ENCODE peak calls at places on chromosomes 2 and 18, in eight cellular contexts. One of them, this sample, is unnamed.

GRCh38 chr2:113720167-113720566 is 36.3 kb downstream of the SLC35F5 start:
- DNase-seq in GM23338: peak; percentile 34
- DNase-seq in foreskin fibroblast: no peak
- DNase-seq in mesothelial cell of epicardium: no peak
- DNase-seq in nephron progenitor cell: no peak
- DNase-seq in sigmoid colon: no peak
- DNase-seq in GM20000: no peak
- DNase-seq in fibroblast of mammary gland: peak; percentile 25
- DNase-seq in this sample: no peak

GRCh38 chr18:13361422-13361821 is 142.9 kb downstream of the LDLRAD4 start:
- DNase-seq in foreskin fibroblast: no peak
- DNase-seq in GM23338: no peak
- DNase-seq in GM20000: no peak
- DNase-seq in nephron progenitor cell: no peak
- DNase-seq in fibroblast of mammary gland: no peak
- DNase-seq in mesothelial cell of epicardium: no peak
- DNase-seq in sigmoid colon: no peak
- DNase-seq in this sample: no peak

GRCh38 chr2:155145758-155146229 is 447.3 kb downstream of the KCNJ3 start:
- DNase-seq in GM20000: peak; percentile 54
- DNase-seq in sigmoid colon: no peak
- DNase-seq in fibroblast of mammary gland: no peak
- DNase-seq in mesothelial cell of epicardium: no peak
- DNase-seq in nephron progenitor cell: no peak
- DNase-seq in foreskin fibroblast: no peak
- DNase-seq in GM23338: no peak
- DNase-seq in this sample: no peak

GRCh38 chr2:12303181-12304030 is 413.3 kb upstream of the TRIB2 start:
- DNase-seq in fibroblast of mammary gland: peak; percentile 96
- DNase-seq in foreskin fibroblast: peak; percentile 90
- DNase-seq in sigmoid colon: no peak
- DNase-seq in GM23338: no peak
- DNase-seq in nephron progenitor cell: no peak
- DNase-seq in mesothelial cell of epicardium: no peak
- DNase-seq in GM20000: no peak
- DNase-seq in this sample: peak; percentile 87

GRCh38 chr18:55588001-55588875 is at the start of gene TCF4:
- DNase-seq in GM20000: peak; percentile 50
- DNase-seq in foreskin fibroblast: peak; percentile 15
- DNase-seq in nephron progenitor cell: peak; percentile 79
- DNase-seq in mesothelial cell of epicardium: peak; percentile 66
- DNase-seq in sigmoid colon: peak; percentile 80
- DNase-seq in fibroblast of mammary gland: peak; percentile 50
- DNase-seq in GM23338: peak; percentile 73
- DNase-seq in this sample: peak; percentile 87

GRCh38 chr2:25228848-25229674 is 60.7 kb upstream of the POMC start:
- DNase-seq in foreskin fibroblast: peak; percentile 71
- DNase-seq in sigmoid colon: peak; percentile 90
- DNase-seq in GM23338: peak; percentile 94
- DNase-seq in nephron progenitor cell: peak; percentile 79
- DNase-seq in GM20000: peak; percentile 69
- DNase-seq in mesothelial cell of epicardium: peak; percentile 64
- DNase-seq in fibroblast of mammary gland: peak; percentile 76
- DNase-seq in this sample: peak; percentile 87

GRCh38 chr2:177334940-177335543 is 57.5 kb upstream of the AGPS start:
- DNase-seq in GM20000: peak; percentile 39
- DNase-seq in sigmoid colon: no peak
- DNase-seq in mesothelial cell of epicardium: no peak
- DNase-seq in foreskin fibroblast: peak; percentile 20
- DNase-seq in GM23338: peak; percentile 82
- DNase-seq in fibroblast of mammary gland: peak; percentile 56
- DNase-seq in nephron progenitor cell: peak; percentile 32
- DNase-seq in this sample: no peak

GRCh38 chr18:44792456-44793080 is 111.9 kb downstream of the SETBP1 start:
- DNase-seq in nephron progenitor cell: no peak
- DNase-seq in fibroblast of mammary gland: no peak
- DNase-seq in GM20000: no peak
- DNase-seq in foreskin fibroblast: no peak
- DNase-seq in mesothelial cell of epicardium: no peak
- DNase-seq in GM23338: no peak
- DNase-seq in sigmoid colon: no peak
- DNase-seq in this sample: no peak

GRCh38 chr18:49880656-49881055 is 67.3 kb upstream of the ACAA2 start:
- DNase-seq in GM23338: no peak
- DNase-seq in mesothelial cell of epicardium: no peak
- DNase-seq in fibroblast of mammary gland: no peak
- DNase-seq in GM20000: no peak
- DNase-seq in foreskin fibroblast: no peak
- DNase-seq in nephron progenitor cell: no peak
- DNase-seq in sigmoid colon: no peak
- DNase-seq in this sample: no peak

GRCh38 chr2:233098615-233099014 is 38.5 kb downstream of the INPP5D start:
- DNase-seq in foreskin fibroblast: no peak
- DNase-seq in nephron progenitor cell: peak; percentile 34
- DNase-seq in GM20000: no peak
- DNase-seq in sigmoid colon: peak; percentile 39
- DNase-seq in GM23338: peak; percentile 73
- DNase-seq in fibroblast of mammary gland: peak; percentile 14
- DNase-seq in mesothelial cell of epicardium: no peak
- DNase-seq in this sample: no peak
- TF ChIP-seq CTCF in foreskin fibroblast: no peak
- TF ChIP-seq CTCF in nephron progenitor cell: no peak
- TF ChIP-seq CTCF in GM20000: peak; percentile 21
- TF ChIP-seq CTCF in sigmoid colon: no peak
- TF ChIP-seq CTCF in GM23338: peak; percentile 84
- TF ChIP-seq CTCF in fibroblast of mammary gland: peak; percentile 35
- TF ChIP-seq CTCF in mesothelial cell of epicardium: no peak
- TF ChIP-seq CTCF in this sample: peak; percentile 46

GRCh38 chr2:213490087-213490486 is 205.8 kb downstream of the SPAG16 start:
- DNase-seq in nephron progenitor cell: no peak
- DNase-seq in sigmoid colon: no peak
- DNase-seq in mesothelial cell of epicardium: no peak
- DNase-seq in foreskin fibroblast: no peak
- DNase-seq in GM23338: peak; percentile 1
- DNase-seq in GM20000: no peak
- DNase-seq in fibroblast of mammary gland: no peak
- DNase-seq in this sample: no peak
- TF ChIP-seq CTCF in nephron progenitor cell: no peak
- TF ChIP-seq CTCF in sigmoid colon: no peak
- TF ChIP-seq CTCF in mesothelial cell of epicardium: no peak
- TF ChIP-seq CTCF in foreskin fibroblast: no peak
- TF ChIP-seq CTCF in GM23338: peak; percentile 36
- TF ChIP-seq CTCF in GM20000: no peak
- TF ChIP-seq CTCF in fibroblast of mammary gland: no peak
- TF ChIP-seq CTCF in this sample: peak; percentile 38

GRCh38 chr2:98148968-98149697 is 62.2 kb downstream of the VWA3B start:
- DNase-seq in foreskin fibroblast: peak; percentile 32
- DNase-seq in GM23338: peak; percentile 56
- DNase-seq in sigmoid colon: no peak
- DNase-seq in fibroblast of mammary gland: peak; percentile 62
- DNase-seq in GM20000: no peak
- DNase-seq in mesothelial cell of epicardium: no peak
- DNase-seq in nephron progenitor cell: no peak
- DNase-seq in this sample: no peak
- TF ChIP-seq CTCF in foreskin fibroblast: no peak
- TF ChIP-seq CTCF in GM23338: no peak
- TF ChIP-seq CTCF in sigmoid colon: no peak
- TF ChIP-seq CTCF in fibroblast of mammary gland: no peak
- TF ChIP-seq CTCF in GM20000: no peak
- TF ChIP-seq CTCF in mesothelial cell of epicardium: no peak
- TF ChIP-seq CTCF in nephron progenitor cell: no peak
- TF ChIP-seq CTCF in this sample: no peak

DNA sequence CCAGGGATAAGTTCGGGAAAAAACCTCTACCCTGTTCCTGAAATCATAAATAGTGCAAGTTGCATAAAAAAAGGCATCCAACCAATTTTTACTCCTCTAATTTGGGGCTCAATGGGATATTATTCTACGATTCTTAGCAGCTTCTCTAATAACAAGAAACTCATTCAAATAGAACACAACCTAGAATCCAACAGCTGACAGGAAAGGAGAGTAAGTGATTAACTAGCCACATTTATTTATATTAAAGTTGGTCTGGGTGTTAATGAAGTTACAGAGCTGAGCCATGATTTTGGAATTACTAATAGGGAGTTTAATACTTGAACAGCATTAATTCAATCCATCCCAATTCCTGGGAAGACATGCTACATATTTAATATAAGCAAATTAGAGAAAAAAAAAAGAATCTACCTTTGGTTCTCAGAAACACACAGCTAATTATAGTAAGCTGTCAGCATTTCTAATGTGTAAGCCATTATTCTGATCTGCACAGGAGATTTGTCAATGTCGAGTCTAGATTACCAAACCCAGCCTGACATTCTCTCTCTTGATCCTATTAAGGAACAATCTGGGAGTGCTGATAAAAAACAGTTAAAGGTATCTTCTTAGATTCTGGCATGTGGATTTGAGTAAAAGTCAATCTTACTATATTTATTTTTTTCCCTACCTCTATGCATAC is 267.7 kb downstream of the NBAS start:
- DNase-seq in GM23338: no peak
- DNase-seq in foreskin fibroblast: no peak
- DNase-seq in mesothelial cell of epicardium: no peak
- DNase-seq in GM20000: no peak
- DNase-seq in sigmoid colon: no peak
- DNase-seq in fibroblast of mammary gland: no peak
- DNase-seq in nephron progenitor cell: no peak
- DNase-seq in this sample: no peak
- TF ChIP-seq CTCF in GM23338: no peak
- TF ChIP-seq CTCF in foreskin fibroblast: no peak
- TF ChIP-seq CTCF in mesothelial cell of epicardium: no peak
- TF ChIP-seq CTCF in GM20000: no peak
- TF ChIP-seq CTCF in sigmoid colon: no peak
- TF ChIP-seq CTCF in fibroblast of mammary gland: no peak
- TF ChIP-seq CTCF in nephron progenitor cell: no peak
- TF ChIP-seq CTCF in this sample: no peak

DNA sequence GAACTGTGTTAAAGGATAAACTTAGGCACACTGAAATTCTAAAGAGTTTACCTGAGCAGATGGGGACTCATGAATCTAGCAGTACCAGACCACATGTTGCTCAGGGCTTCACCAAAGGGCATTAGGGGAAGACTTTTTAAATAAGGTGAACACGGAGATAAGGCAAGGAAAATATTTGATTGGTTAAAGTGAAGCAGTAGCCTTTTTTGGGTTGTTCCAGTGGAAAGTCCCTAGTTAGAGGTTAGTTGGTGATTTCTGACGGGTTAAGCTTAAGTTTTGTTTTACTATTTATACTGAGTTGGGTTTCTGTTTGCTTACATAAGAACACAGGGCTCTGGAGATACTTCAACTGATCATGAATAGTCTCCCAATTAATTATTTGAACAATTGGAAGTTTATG is 722.5 kb downstream of the SOCS6 start:
- DNase-seq in fibroblast of mammary gland: no peak
- DNase-seq in mesothelial cell of epicardium: no peak
- DNase-seq in foreskin fibroblast: no peak
- DNase-seq in sigmoid colon: no peak
- DNase-seq in nephron progenitor cell: no peak
- DNase-seq in GM20000: peak; percentile 33
- DNase-seq in GM23338: no peak
- DNase-seq in this sample: no peak
- TF ChIP-seq CTCF in fibroblast of mammary gland: no peak
- TF ChIP-seq CTCF in mesothelial cell of epicardium: no peak
- TF ChIP-seq CTCF in foreskin fibroblast: no peak
- TF ChIP-seq CTCF in sigmoid colon: no peak
- TF ChIP-seq CTCF in nephron progenitor cell: no peak
- TF ChIP-seq CTCF in GM20000: no peak
- TF ChIP-seq CTCF in GM23338: no peak
- TF ChIP-seq CTCF in this sample: no peak

GRCh38 chr2:187174582-187174981 is 273.5 kb downstream of the CALCRL start:
- DNase-seq in sigmoid colon: no peak
- DNase-seq in nephron progenitor cell: no peak
- DNase-seq in mesothelial cell of epicardium: no peak
- DNase-seq in fibroblast of mammary gland: peak; percentile 6
- DNase-seq in foreskin fibroblast: no peak
- DNase-seq in GM23338: peak; percentile 24
- DNase-seq in GM20000: no peak
- DNase-seq in this sample: no peak
- TF ChIP-seq CTCF in sigmoid colon: no peak
- TF ChIP-seq CTCF in nephron progenitor cell: peak; percentile 32
- TF ChIP-seq CTCF in mesothelial cell of epicardium: peak; percentile 52
- TF ChIP-seq CTCF in fibroblast of mammary gland: peak; percentile 47
- TF ChIP-seq CTCF in foreskin fibroblast: peak; percentile 34
- TF ChIP-seq CTCF in GM23338: peak; percentile 49
- TF ChIP-seq CTCF in GM20000: peak; percentile 19
- TF ChIP-seq CTCF in this sample: peak; percentile 42

GRCh38 chr2:129710670-129711495 is 268.6 kb upstream of the RAB6C start:
- DNase-seq in nephron progenitor cell: no peak
- DNase-seq in GM20000: no peak
- DNase-seq in mesothelial cell of epicardium: no peak
- DNase-seq in sigmoid colon: no peak
- DNase-seq in GM23338: no peak
- DNase-seq in fibroblast of mammary gland: no peak
- DNase-seq in foreskin fibroblast: no peak
- DNase-seq in this sample: peak; percentile 80

GRCh38 chr2:129709956-129710598 is 269.4 kb upstream of the RAB6C start:
- DNase-seq in mesothelial cell of epicardium: no peak
- DNase-seq in GM23338: no peak
- DNase-seq in fibroblast of mammary gland: no peak
- DNase-seq in sigmoid colon: no peak
- DNase-seq in foreskin fibroblast: no peak
- DNase-seq in GM20000: no peak
- DNase-seq in nephron progenitor cell: no peak
- DNase-seq in this sample: peak; percentile 71

GRCh38 chr2:129712586-129712985 is 266.9 kb upstream of the RAB6C start:
- DNase-seq in foreskin fibroblast: no peak
- DNase-seq in mesothelial cell of epicardium: no peak
- DNase-seq in GM20000: no peak
- DNase-seq in fibroblast of mammary gland: no peak
- DNase-seq in sigmoid colon: no peak
- DNase-seq in GM23338: no peak
- DNase-seq in nephron progenitor cell: no peak
- DNase-seq in this sample: peak; percentile 79

GRCh38 chr2:129713337-129713736 is 266.1 kb upstream of the RAB6C start:
- DNase-seq in GM23338: no peak
- DNase-seq in mesothelial cell of epicardium: no peak
- DNase-seq in GM20000: no peak
- DNase-seq in nephron progenitor cell: no peak
- DNase-seq in sigmoid colon: no peak
- DNase-seq in foreskin fibroblast: no peak
- DNase-seq in fibroblast of mammary gland: no peak
- DNase-seq in this sample: peak; percentile 64

DNA sequence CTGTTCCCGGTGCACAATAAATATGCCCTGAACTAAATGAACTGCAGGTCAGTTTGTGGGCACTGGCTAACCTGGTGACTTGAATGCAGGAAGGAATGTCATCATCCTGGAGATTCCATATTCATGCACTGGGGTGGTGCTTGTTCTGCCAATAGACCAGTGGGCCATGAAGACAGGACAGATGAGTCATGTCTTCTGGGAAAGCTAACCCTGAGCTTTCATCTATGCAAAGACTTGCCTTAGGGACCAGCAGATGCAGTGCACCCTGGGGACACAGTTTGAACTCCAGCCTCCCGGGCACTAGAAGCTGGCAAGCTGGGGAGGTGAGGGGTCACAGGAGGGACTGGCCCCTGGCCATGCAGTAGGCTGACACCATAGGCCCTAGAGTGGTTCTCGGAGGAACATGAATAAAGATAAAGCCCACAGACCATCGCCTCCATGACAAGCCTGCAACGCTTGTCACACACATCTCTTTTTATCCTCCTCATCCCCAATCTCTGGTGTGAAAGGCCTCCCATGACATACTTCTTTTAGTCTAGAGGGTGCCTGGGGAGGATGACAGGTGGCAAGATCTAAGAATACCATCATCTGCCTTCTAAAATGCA is 267.5 kb upstream of the RAB6C start:
- DNase-seq in mesothelial cell of epicardium: no peak
- DNase-seq in sigmoid colon: no peak
- DNase-seq in foreskin fibroblast: no peak
- DNase-seq in GM20000: no peak
- DNase-seq in GM23338: no peak
- DNase-seq in fibroblast of mammary gland: no peak
- DNase-seq in nephron progenitor cell: no peak
- DNase-seq in this sample: peak; percentile 56
- TF ChIP-seq CTCF in mesothelial cell of epicardium: no peak
- TF ChIP-seq CTCF in sigmoid colon: no peak
- TF ChIP-seq CTCF in foreskin fibroblast: no peak
- TF ChIP-seq CTCF in GM20000: no peak
- TF ChIP-seq CTCF in GM23338: no peak
- TF ChIP-seq CTCF in fibroblast of mammary gland: no peak
- TF ChIP-seq CTCF in nephron progenitor cell: no peak
- TF ChIP-seq CTCF in this sample: no peak